ENCODE peak calls at places on chromosomes 3 and 15, in ten cellular contexts. A is body of pancreas; T is upper lobe of right lung; S is right cardiac atrium; U is HL-60; M is CD4-positive, alpha-beta T cell; B is HCT116; N is left ventricle myocardium inferior; J is psoas muscle; R is A549. L is an unnamed sample.

GRCh38 chr3:103966749-103967148 is 1400.0 kb upstream of the ALCAM start:
- DNase-seq in A (no peak), T (no peak), S (no peak), U (no peak), M (no peak), B (no peak), N (no peak), J (no peak), R (no peak), L (no peak)

GRCh38 chr3:115357456-115357855 is 210.4 kb upstream of the ZBTB20 start:
- DNase-seq in A (no peak), T (no peak), S (no peak), U (no peak), M (no peak), B (no peak), N (no peak), J (no peak), R (no peak), L (no peak)

GRCh38 chr3:161291191-161291901 is 70.2 kb downstream of the NMD3 start:
- DNase-seq in A (peak), T (no peak), S (no peak), U (no peak), M (no peak), B (no peak), N (no peak), J (no peak), R (no peak), L (no peak)

GRCh38 chr15:67178569-67179210 is 75.8 kb downstream of the AAGAB start:
- DNase-seq in A (no peak), T (no peak), S (no peak), U (no peak), M (no peak), B (no peak), N (no peak), J (no peak), R (no peak), L (peak)

GRCh38 chr15:81642451-81642990 is 268.5 kb upstream of the TMC3 start:
- DNase-seq in A (no peak), T (no peak), S (no peak), U (no peak), M (no peak), B (no peak), N (no peak), J (no peak), R (no peak), L (peak)

GRCh38 chr3:144104146-144104545 is 132.5 kb downstream of the DIPK2A start:
- DNase-seq in A (no peak), T (no peak), S (no peak), U (no peak), M (no peak), B (no peak), N (no peak), J (no peak), R (no peak), L (peak)

GRCh38 chr3:468172-468571 is 271.6 kb downstream of the CHL1 start:
- DNase-seq in A (no peak), T (no peak), S (no peak), U (no peak), M (no peak), B (no peak), N (no peak), J (no peak), R (no peak), L (peak)

GRCh38 chr3:156010829-156011228 is 109.5 kb upstream of the KCNAB1 start:
- DNase-seq in A (no peak), T (no peak), S (peak), U (no peak), M (no peak), B (peak), N (no peak), J (no peak), R (peak), L (no peak)

GRCh38 chr15:63872759-63873510 is 39.2 kb upstream of the HERC1 start:
- DNase-seq in A (no peak), T (no peak), S (no peak), U (no peak), M (no peak), B (no peak), N (no peak), J (no peak), R (no peak), L (no peak)

GRCh38 chr3:67529915-67530314 is 124.5 kb downstream of the SUCLG2 start:
- DNase-seq in A (no peak), T (no peak), S (no peak), U (no peak), M (no peak), B (no peak), N (no peak), J (no peak), R (no peak), L (no peak)

GRCh38 chr3:188389711-188390346 is 235.9 kb downstream of the LPP start:
- DNase-seq in A (peak), T (no peak), S (peak), U (no peak), M (no peak), B (no peak), N (peak), J (no peak), R (no peak), L (no peak)

GRCh38 chr15:41893422-41894250 is at the start of gene SPTBN5:
- DNase-seq in A (no peak), T (no peak), S (peak), U (no peak), M (no peak), B (no peak), N (no peak), J (peak), R (no peak), L (no peak)
- H3K27ac ChIP-seq in A (peak), T (peak), S (peak), U (no peak), M (peak), B (peak), N (peak), J (peak), R (peak), L (peak)

DNA sequence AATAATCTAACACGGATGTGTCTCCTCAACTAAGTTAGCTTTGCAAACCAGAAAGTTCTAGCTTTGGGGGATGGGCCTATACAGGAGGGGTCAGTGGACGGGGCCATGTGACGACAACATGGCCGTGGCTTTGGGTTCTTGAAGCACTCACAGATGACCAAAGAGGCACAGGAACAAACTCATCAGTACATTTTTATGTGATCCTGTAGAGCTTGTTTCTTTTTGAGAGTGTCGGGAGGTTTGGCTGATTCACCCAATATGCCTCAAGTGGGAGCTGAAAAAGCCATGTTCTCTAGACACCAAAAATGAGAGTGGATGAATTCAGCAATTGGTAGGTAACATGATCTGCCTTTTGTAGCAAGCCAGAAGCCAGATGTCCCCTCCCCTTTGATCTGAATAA is 30.1 kb downstream of the GREM1 start:
- DNase-seq in A (no peak), T (no peak), S (no peak), U (no peak), M (no peak), B (no peak), N (no peak), J (no peak), R (no peak), L (peak)
- H3K27ac ChIP-seq in A (no peak), T (no peak), S (no peak), U (no peak), M (no peak), B (no peak), N (no peak), J (no peak), R (no peak), L (no peak)

GRCh38 chr3:112397529-112397928 is 64.6 kb downstream of the CD200 start:
- DNase-seq in A (no peak), T (no peak), S (no peak), U (no peak), M (no peak), B (no peak), N (no peak), J (no peak), R (no peak), L (no peak)

GRCh38 chr3:112393360-112393728 is 60.4 kb downstream of the CD200 start:
- DNase-seq in A (no peak), T (no peak), S (no peak), U (no peak), M (no peak), B (no peak), N (no peak), J (no peak), R (no peak), L (no peak)

GRCh38 chr3:112392393-112393359 is 59.7 kb downstream of the CD200 start:
- DNase-seq in A (no peak), T (no peak), S (no peak), U (no peak), M (no peak), B (no peak), N (no peak), J (no peak), R (no peak), L (no peak)

GRCh38 chr3:112394008-112394616 is 61.2 kb downstream of the CD200 start:
- DNase-seq in A (no peak), T (no peak), S (no peak), U (no peak), M (no peak), B (no peak), N (no peak), J (no peak), R (no peak), L (no peak)

GRCh38 chr3:112395166-112395894 is 62.4 kb downstream of the CD200 start:
- DNase-seq in A (no peak), T (no peak), S (no peak), U (no peak), M (no peak), B (no peak), N (no peak), J (no peak), R (no peak), L (no peak)
- H3K27ac ChIP-seq in A (no peak), T (no peak), S (no peak), U (no peak), M (no peak), B (no peak), N (peak), J (no peak), R (no peak), L (no peak)

GRCh38 chr3:8760091-8760490 is 9.3 kb downstream of the OXTR start:
- DNase-seq in A (no peak), T (no peak), S (no peak), U (no peak), M (no peak), B (no peak), N (no peak), J (no peak), R (no peak), L (no peak)

GRCh38 chr3:8761866-8762265 is 7.5 kb downstream of the OXTR start:
- DNase-seq in A (no peak), T (no peak), S (no peak), U (no peak), M (no peak), B (no peak), N (no peak), J (no peak), R (no peak), L (no peak)

GRCh38 chr3:8764528-8764927 is 4.9 kb downstream of the OXTR start:
- DNase-seq in A (no peak), T (no peak), S (no peak), U (no peak), M (no peak), B (no peak), N (no peak), J (no peak), R (no peak), L (no peak)

GRCh38 chr3:8760506-8760905 is 8.9 kb downstream of the OXTR start:
- DNase-seq in A (no peak), T (no peak), S (no peak), U (no peak), M (no peak), B (no peak), N (no peak), J (no peak), R (no peak), L (no peak)

GRCh38 chr3:8762607-8763377 is 6.6 kb downstream of the OXTR start:
- DNase-seq in A (no peak), T (no peak), S (no peak), U (no peak), M (no peak), B (no peak), N (no peak), J (no peak), R (no peak), L (no peak)
- H3K27ac ChIP-seq in A (no peak), T (no peak), S (no peak), U (no peak), M (no peak), B (no peak), N (no peak), J (no peak), R (no peak), L (no peak)

GRCh38 chr3:47846186-47846879 is 43.4 kb downstream of the DHX30 start:
- DNase-seq in A (no peak), T (no peak), S (no peak), U (no peak), M (no peak), B (no peak), N (no peak), J (no peak), R (no peak), L (no peak)

GRCh38 chr3:47838503-47838902 is 35.6 kb downstream of the DHX30 start:
- DNase-seq in A (no peak), T (no peak), S (no peak), U (no peak), M (no peak), B (no peak), N (no peak), J (no peak), R (no peak), L (no peak)

GRCh38 chr3:47836986-47837385 is 34.0 kb downstream of the DHX30 start:
- DNase-seq in A (no peak), T (no peak), S (no peak), U (no peak), M (no peak), B (no peak), N (no peak), J (no peak), R (no peak), L (no peak)

GRCh38 chr3:47846880-47847248 is 43.9 kb downstream of the DHX30 start:
- DNase-seq in A (no peak), T (no peak), S (no peak), U (no peak), M (no peak), B (no peak), N (no peak), J (no peak), R (no peak), L (no peak)

GRCh38 chr3:47841786-47842349 is 38.9 kb downstream of the DHX30 start:
- DNase-seq in A (no peak), T (no peak), S (no peak), U (no peak), M (no peak), B (no peak), N (no peak), J (no peak), R (no peak), L (no peak)
- H3K27ac ChIP-seq in A (no peak), T (no peak), S (no peak), U (no peak), M (no peak), B (no peak), N (no peak), J (no peak), R (no peak), L (no peak)

GRCh38 chr3:43926073-43926472 is 235.3 kb downstream of the ABHD5 start:
- DNase-seq in A (no peak), T (no peak), S (no peak), U (no peak), M (no peak), B (no peak), N (no peak), J (no peak), R (no peak), L (no peak)

GRCh38 chr3:43923101-43923979 is 232.6 kb downstream of the ABHD5 start:
- DNase-seq in A (no peak), T (no peak), S (no peak), U (no peak), M (no peak), B (no peak), N (no peak), J (no peak), R (no peak), L (no peak)

GRCh38 chr3:43921056-43921455 is 230.3 kb downstream of the ABHD5 start:
- DNase-seq in A (no peak), T (no peak), S (no peak), U (no peak), M (no peak), B (no peak), N (no peak), J (no peak), R (no peak), L (no peak)

GRCh38 chr3:43919067-43919466 is 228.3 kb downstream of the ABHD5 start:
- DNase-seq in A (no peak), T (no peak), S (no peak), U (no peak), M (no peak), B (no peak), N (no peak), J (no peak), R (no peak), L (no peak)

DNA sequence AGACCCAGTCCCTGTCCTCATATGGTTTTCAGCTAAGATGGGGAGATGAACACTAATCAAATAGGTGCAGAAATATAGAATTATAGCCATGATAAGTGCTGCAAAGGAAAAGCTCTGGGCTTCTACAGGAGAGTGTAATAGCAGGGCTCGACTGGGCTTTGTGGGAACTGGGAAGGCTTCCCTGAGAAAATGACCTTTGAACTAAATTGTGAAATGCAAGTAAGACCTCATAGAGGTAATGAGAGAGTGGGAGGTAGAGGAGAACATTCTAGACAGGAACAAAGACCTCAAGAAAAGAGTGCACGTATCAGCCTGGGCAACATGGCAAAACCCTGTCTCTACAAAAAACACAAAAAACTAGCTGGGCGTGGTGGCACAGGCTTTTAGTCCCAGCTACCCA is 231.6 kb downstream of the ABHD5 start:
- DNase-seq in A (no peak), T (no peak), S (no peak), U (no peak), M (no peak), B (no peak), N (no peak), J (no peak), R (no peak), L (no peak)
- H3K27ac ChIP-seq in A (no peak), T (no peak), S (no peak), U (no peak), M (no peak), B (no peak), N (no peak), J (no peak), R (no peak), L (no peak)

GRCh38 chr3:175342196-175342595 is 483.1 kb downstream of the NAALADL2 start:
- DNase-seq in A (no peak), T (no peak), S (no peak), U (no peak), M (no peak), B (no peak), N (no peak), J (no peak), R (no peak), L (no peak)
- H3K27ac ChIP-seq in A (no peak), T (no peak), S (no peak), U (no peak), M (no peak), B (no peak), N (no peak), J (no peak), R (no peak), L (no peak)

GRCh38 chr3:17489139-17489538 is 253.3 kb downstream of the TBC1D5 start:
- DNase-seq in A (no peak), T (no peak), S (no peak), U (no peak), M (no peak), B (no peak), N (no peak), J (no peak), R (no peak), L (no peak)
- H3K27ac ChIP-seq in A (no peak), T (no peak), S (no peak), U (no peak), M (no peak), B (no peak), N (no peak), J (no peak), R (no peak), L (no peak)

DNA sequence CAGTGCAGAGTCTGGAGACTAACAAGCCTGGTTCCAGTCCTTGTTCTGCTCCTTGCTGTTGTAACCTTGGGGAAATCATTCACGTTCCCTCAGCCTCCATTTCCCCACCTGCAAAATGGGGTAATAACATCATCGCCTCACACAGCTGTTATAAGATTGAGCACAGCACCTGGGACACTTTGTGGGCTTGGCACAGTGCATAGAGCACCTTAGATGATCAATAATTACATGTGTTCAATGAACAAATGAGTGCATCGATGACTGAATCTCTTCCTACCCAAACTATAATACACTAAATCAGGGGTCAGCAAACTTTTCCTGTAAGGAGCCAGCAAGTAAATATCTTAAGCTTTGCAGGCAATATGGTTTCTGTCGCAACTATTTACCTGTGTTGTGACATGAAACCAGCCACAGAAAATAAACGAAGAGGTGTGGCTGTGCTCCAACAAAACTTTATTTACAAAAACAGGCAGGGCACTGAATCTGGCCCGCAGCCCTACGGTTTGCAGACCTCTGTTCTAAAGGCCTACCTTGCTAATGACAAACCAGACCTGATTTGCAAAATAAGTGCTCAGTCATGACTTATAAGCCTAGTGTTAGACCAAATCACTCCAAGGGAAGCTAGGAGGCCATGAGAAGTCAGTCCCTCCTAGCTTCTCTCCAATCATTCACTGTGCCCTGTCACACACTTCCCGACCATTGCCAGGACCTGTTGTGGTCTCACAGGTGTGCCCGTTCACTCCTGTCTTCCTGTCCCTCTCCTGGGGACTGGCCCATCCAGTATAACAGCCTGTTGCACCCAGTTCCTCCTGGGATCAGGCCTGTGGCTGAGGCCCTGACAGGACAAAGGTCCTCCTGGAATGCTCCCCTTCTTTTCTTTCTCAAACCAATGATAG is 149.4 kb upstream of the WNT5A start:
- DNase-seq in A (no peak), T (no peak), S (no peak), U (no peak), M (no peak), B (no peak), N (no peak), J (no peak), R (no peak), L (no peak)
- H3K27ac ChIP-seq in A (no peak), T (no peak), S (no peak), U (no peak), M (no peak), B (no peak), N (no peak), J (no peak), R (no peak), L (no peak)

GRCh38 chr3:172203522-172204258 is 164.3 kb downstream of the FNDC3B start:
- DNase-seq in A (peak), T (no peak), S (peak), U (no peak), M (no peak), B (no peak), N (no peak), J (no peak), R (peak), L (no peak)
- H3K27ac ChIP-seq in A (peak), T (peak), S (peak), U (no peak), M (no peak), B (no peak), N (peak), J (peak), R (peak), L (no peak)